ENCODE peak calls at places on chromosomes 12 and 14, in five cellular contexts. One of them, this sample, is unnamed.

GRCh38 chr14:81625343-81625742 is 91.7 kb upstream of the SEL1L start:
- DNase-seq in iris pigment epithelial cell: peak; percentile 21
- DNase-seq in NCI-H1105: peak; percentile 41
- DNase-seq in HEK293T: peak; percentile 19
- DNase-seq in aorta: no peak
- DNase-seq in this sample: peak; percentile 32

GRCh38 chr12:97464241-97465011 is 1.8 kb downstream of the RMST start:
- DNase-seq in iris pigment epithelial cell: no peak
- DNase-seq in HEK293T: no peak
- DNase-seq in NCI-H1105: no peak
- DNase-seq in aorta: no peak
- DNase-seq in this sample: no peak

GRCh38 chr14:53055003-53055402 is 98.1 kb downstream of the DDHD1 start:
- DNase-seq in aorta: no peak
- DNase-seq in NCI-H1105: peak; percentile 31
- DNase-seq in iris pigment epithelial cell: peak; percentile 65
- DNase-seq in HEK293T: peak; percentile 40
- DNase-seq in this sample: peak; percentile 58

GRCh38 chr14:94153750-94154350 is 20.3 kb upstream of the PPP4R4 start:
- DNase-seq in HEK293T: no peak
- DNase-seq in NCI-H1105: no peak
- DNase-seq in aorta: no peak
- DNase-seq in iris pigment epithelial cell: no peak
- DNase-seq in this sample: no peak

GRCh38 chr12:42361909-42362706 is 36.1 kb downstream of the PPHLN1 start:
- DNase-seq in NCI-H1105: no peak
- DNase-seq in aorta: no peak
- DNase-seq in iris pigment epithelial cell: peak; percentile 10
- DNase-seq in HEK293T: no peak
- DNase-seq in this sample: no peak

GRCh38 chr14:37599527-37600368 is 4.3 kb downstream of the TTC6 start:
- DNase-seq in HEK293T: peak; percentile 25
- DNase-seq in iris pigment epithelial cell: no peak
- DNase-seq in NCI-H1105: peak; percentile 77
- DNase-seq in aorta: no peak
- DNase-seq in this sample: peak; percentile 18

GRCh38 chr12:57813111-57813970 is 5.2 kb downstream of the AVIL start:
- DNase-seq in aorta: no peak
- DNase-seq in HEK293T: no peak
- DNase-seq in iris pigment epithelial cell: peak; percentile 33
- DNase-seq in NCI-H1105: no peak
- DNase-seq in this sample: no peak

GRCh38 chr12:130076752-130077151 is 85.5 kb upstream of the FZD10 start:
- DNase-seq in HEK293T: no peak
- DNase-seq in NCI-H1105: no peak
- DNase-seq in aorta: no peak
- DNase-seq in iris pigment epithelial cell: no peak
- DNase-seq in this sample: no peak

GRCh38 chr12:111937429-111937828 is 75.5 kb downstream of the TMEM116 start:
- DNase-seq in HEK293T: no peak
- DNase-seq in iris pigment epithelial cell: peak; percentile 4
- DNase-seq in aorta: no peak
- DNase-seq in NCI-H1105: no peak
- DNase-seq in this sample: no peak

GRCh38 chr12:6963016-6963731 is 7.3 kb downstream of the PHB2 start:
- DNase-seq in HEK293T: no peak
- DNase-seq in aorta: no peak
- DNase-seq in NCI-H1105: peak; percentile 97
- DNase-seq in iris pigment epithelial cell: no peak
- DNase-seq in this sample: peak; percentile 95

GRCh38 chr12:107568718-107569117 is 116.9 kb upstream of the PWP1 start:
- DNase-seq in iris pigment epithelial cell: peak; percentile 82
- DNase-seq in HEK293T: no peak
- DNase-seq in aorta: no peak
- DNase-seq in NCI-H1105: no peak
- DNase-seq in this sample: peak; percentile 88

GRCh38 chr14:32802295-32802694 is 136.4 kb upstream of the NPAS3 start:
- DNase-seq in iris pigment epithelial cell: no peak
- DNase-seq in HEK293T: no peak
- DNase-seq in NCI-H1105: no peak
- DNase-seq in aorta: no peak
- DNase-seq in this sample: no peak

GRCh38 chr14:90349729-90350128 is 18.0 kb upstream of the NRDE2 start:
- DNase-seq in aorta: no peak
- DNase-seq in HEK293T: no peak
- DNase-seq in iris pigment epithelial cell: no peak
- DNase-seq in NCI-H1105: no peak
- DNase-seq in this sample: no peak

GRCh38 chr12:130481392-130481879 is 143.7 kb downstream of the PIWIL1 start:
- DNase-seq in NCI-H1105: no peak
- DNase-seq in aorta: no peak
- DNase-seq in iris pigment epithelial cell: no peak
- DNase-seq in HEK293T: no peak
- DNase-seq in this sample: no peak

GRCh38 chr14:83467811-83468210 is 1934.2 kb upstream of the SEL1L start:
- DNase-seq in NCI-H1105: no peak
- DNase-seq in aorta: no peak
- DNase-seq in iris pigment epithelial cell: peak; percentile 81
- DNase-seq in HEK293T: no peak
- DNase-seq in this sample: no peak

GRCh38 chr14:79424462-79424861 is 786.8 kb downstream of the DIO2 start:
- DNase-seq in iris pigment epithelial cell: peak; percentile 48
- DNase-seq in aorta: no peak
- DNase-seq in NCI-H1105: no peak
- DNase-seq in HEK293T: no peak
- DNase-seq in this sample: peak; percentile 5